ENCODE peak calls at places on chromosomes 11 and 22, in five cellular contexts. T is coronary artery, C is left ventricle myocardium superior, P is neural crest cell, G is iris pigment epithelial cell. O is an unnamed sample.

GRCh38 chr11:11867720-11868119 is 25.9 kb downstream of the USP47 start:
- DNase-seq in T (no peak), C (no peak), P (no peak), G (no peak), O (no peak)

GRCh38 chr11:46896719-46897406 is 21.5 kb downstream of the LRP4 start:
- DNase-seq in T (no peak), C (no peak), P (no peak), G (peak), O (no peak)

GRCh38 chr11:11468919-11469318 is 115.9 kb upstream of the CSNK2A3 start:
- DNase-seq in T (no peak), C (no peak), P (no peak), G (no peak), O (no peak)

GRCh38 chr11:67412495-67413179 is 2.8 kb upstream of the CARNS1 start:
- DNase-seq in T (no peak), C (no peak), P (no peak), G (no peak), O (no peak)

GRCh38 chr11:128247235-128247594 is 340.1 kb downstream of the ETS1 start:
- DNase-seq in T (no peak), C (no peak), P (no peak), G (no peak), O (no peak)

GRCh38 chr22:44096736-44097135 is 72.6 kb downstream of the PARVB start:
- DNase-seq in T (no peak), C (peak), P (no peak), G (no peak), O (no peak)

GRCh38 chr22:48663297-48663696 is 1164.4 kb downstream of the BRD1 start:
- DNase-seq in T (no peak), C (peak), P (no peak), G (peak), O (no peak)

GRCh38 chr11:71563401-71563800 is 2.0 kb upstream of the KRTAP5-10 start:
- DNase-seq in T (no peak), C (no peak), P (peak), G (peak), O (no peak)

GRCh38 chr22:22087854-22088657 is 105.5 kb upstream of the TOP3B start:
- DNase-seq in T (no peak), C (no peak), P (no peak), G (no peak), O (no peak)

GRCh38 chr11:64009234-64009633 is 23.0 kb downstream of the OTUB1 start:
- DNase-seq in T (no peak), C (no peak), P (no peak), G (no peak), O (no peak)

GRCh38 chr22:24592144-24592845 is 578 bp downstream of the LRRC75B start:
- DNase-seq in T (peak), C (peak), P (peak), G (peak), O (no peak)

GRCh38 chr22:46467006-46467405 is 70.4 kb downstream of the CELSR1 start:
- DNase-seq in T (no peak), C (no peak), P (no peak), G (no peak), O (no peak)

GRCh38 chr11:3827434-3828186 is 13.1 kb downstream of the RHOG start:
- DNase-seq in T (no peak), C (no peak), P (no peak), G (no peak), O (no peak)

GRCh38 chr22:46393791-46394333 is 58.3 kb downstream of the TRMU start:
- DNase-seq in T (no peak), C (no peak), P (no peak), G (no peak), O (no peak)

GRCh38 chr11:115496892-115497291 is 7.3 kb downstream of the CADM1 start:
- DNase-seq in T (no peak), C (no peak), P (no peak), G (no peak), O (no peak)

GRCh38 chr11:111923351-111923788 is 4.7 kb downstream of the C11orf52 start:
- DNase-seq in T (no peak), C (no peak), P (no peak), G (peak), O (no peak)

GRCh38 chr22:30582788-30583575 is 8.5 kb upstream of the GAL3ST1 start:
- DNase-seq in T (no peak), C (no peak), P (peak), G (no peak), O (no peak)

GRCh38 chr11:33942954-33943353 is 51.1 kb upstream of the LMO2 start:
- DNase-seq in T (no peak), C (peak), P (no peak), G (peak), O (no peak)

GRCh38 chr22:23002612-23003180 is 67.6 kb upstream of the GNAZ start:
- DNase-seq in T (no peak), C (no peak), P (no peak), G (no peak), O (no peak)

GRCh38 chr11:66015094-66015881 is 3.5 kb downstream of the CST6 start:
- DNase-seq in T (peak), C (peak), P (no peak), G (peak), O (no peak)

GRCh38 chr22:24486501-24486921 is 8.6 kb upstream of the UPB1 start:
- DNase-seq in T (no peak), C (no peak), P (no peak), G (peak), O (no peak)

GRCh38 chr11:117874910-117875396 is 1.5 kb downstream of the FXYD6 start:
- DNase-seq in T (peak), C (no peak), P (no peak), G (no peak), O (peak)

GRCh38 chr22:50305658-50306566 is 1.5 kb downstream of the PLXNB2 start:
- DNase-seq in T (peak), C (peak), P (no peak), G (peak), O (no peak)

GRCh38 chr22:38732251-38732815 is 23.5 kb downstream of the SUN2 start:
- DNase-seq in T (no peak), C (no peak), P (no peak), G (no peak), O (no peak)

GRCh38 chr11:64893194-64894069 is 15.0 kb upstream of the EHD1 start:
- DNase-seq in T (no peak), C (no peak), P (no peak), G (no peak), O (no peak)

GRCh38 chr11:15770798-15771414 is 585.4 kb downstream of the SOX6 start:
- DNase-seq in T (no peak), C (peak), P (peak), G (peak), O (no peak)

GRCh38 chr22:36375071-36375980 is 12.4 kb downstream of the MYH9 start:
- DNase-seq in T (no peak), C (no peak), P (no peak), G (no peak), O (no peak)

GRCh38 chr11:10623797-10624761 is 55.6 kb upstream of the LYVE1 start:
- DNase-seq in T (peak), C (peak), P (peak), G (peak), O (no peak)

GRCh38 chr11:130103296-130103814 is 33.7 kb downstream of the APLP2 start:
- DNase-seq in T (no peak), C (no peak), P (no peak), G (peak), O (no peak)

GRCh38 chr11:119416606-119417580 is 6.1 kb downstream of the THY1 start:
- DNase-seq in T (no peak), C (no peak), P (no peak), G (peak), O (no peak)

GRCh38 chr11:121650520-121651266 is 197.9 kb upstream of the SORL1-AS1 start:
- DNase-seq in T (no peak), C (no peak), P (no peak), G (no peak), O (no peak)

GRCh38 chr11:82229346-82229745 is 504.3 kb downstream of the FAM181B start:
- DNase-seq in T (no peak), C (no peak), P (no peak), G (peak), O (no peak)

GRCh38 chr11:1470681-1471611 is 15.6 kb downstream of the MOB2 start:
- DNase-seq in T (no peak), C (peak), P (no peak), G (no peak), O (no peak)

GRCh38 chr11:66568124-66568916 is at the start of gene CTSF:
- DNase-seq in T (peak), C (peak), P (no peak), G (peak), O (no peak)

GRCh38 chr11:111938687-111939160 is 1.6 kb downstream of the DIXDC1 start:
- DNase-seq in T (no peak), C (no peak), P (no peak), G (peak), O (no peak)

GRCh38 chr22:44180706-44181032 is at the start of gene PARVG:
- DNase-seq in T (no peak), C (no peak), P (no peak), G (no peak), O (no peak)